ENCODE peak calls at places on chromosomes 4 and X, in six cellular contexts. K, Q, O, N, A and H are unnamed samples.

GRCh38 chr4:168384437-168385141 is 66.0 kb upstream of the DDX60 start:
- DNase-seq in K (no peak), A (peak; percentile 5), O (no peak), N (no peak), Q (no peak), H (no peak)

GRCh38 chrX:130172127-130172834 is 519 bp downstream of the RAB33A start:
- DNase-seq in N (no peak), K (no peak), O (no peak), Q (no peak), A (no peak), H (no peak)

GRCh38 chr4:168388890-168389289 is 70.3 kb upstream of the DDX60 start:
- DNase-seq in Q (no peak), O (no peak), K (no peak), A (no peak), N (no peak), H (no peak)

GRCh38 chrX:4382273-4382672 is 668.8 kb upstream of the PRKX start:
- DNase-seq in N (no peak), K (no peak), A (no peak), O (no peak), Q (peak; percentile 13), H (no peak)

GRCh38 chr4:95417531-95417930 is 131.2 kb downstream of the UNC5C start:
- DNase-seq in Q (no peak), N (no peak), O (no peak), A (no peak), K (no peak), H (no peak)

GRCh38 chr4:86302242-86302641 is 57.6 kb downstream of the MAPK10 start:
- DNase-seq in Q (no peak), N (peak; percentile 3), O (no peak), A (no peak), K (no peak), H (peak; percentile 9)

GRCh38 chr4:8010618-8011017 is 71.0 kb upstream of the AFAP1 start:
- DNase-seq in A (no peak), N (peak; percentile 41), Q (no peak), K (no peak), O (no peak), H (no peak)

GRCh38 chrX:17706676-17707075 is 30.6 kb upstream of the SCML1 start:
- DNase-seq in A (no peak), O (no peak), K (no peak), N (peak; percentile 89), Q (no peak), H (peak; percentile 56)

GRCh38 chr4:85823295-85823694 is 348.3 kb downstream of the ARHGAP24 start:
- DNase-seq in K (no peak), A (no peak), O (peak; percentile 27), N (no peak), Q (no peak), H (no peak)

GRCh38 chrX:123422875-123423274 is 238.8 kb downstream of the GRIA3 start:
- DNase-seq in K (no peak), Q (no peak), N (peak; percentile 1), A (peak; percentile 9), O (no peak), H (no peak)

GRCh38 chrX:97328853-97329252 is 445.1 kb downstream of the RPA4 start:
- DNase-seq in A (no peak), O (no peak), Q (no peak), K (no peak), N (no peak), H (peak; percentile 3)

GRCh38 chrX:39645059-39645895 is 452.5 kb downstream of the BCOR start:
- DNase-seq in N (no peak), O (no peak), A (peak; percentile 20), Q (no peak), K (no peak), H (no peak)

GRCh38 chr4:53500552-53500951 is 90.7 kb downstream of the LNX1 start:
- DNase-seq in O (no peak), Q (no peak), K (no peak), A (no peak), N (no peak), H (no peak)

GRCh38 chr4:76532810-76533209 is 97.8 kb downstream of the SHROOM3 start:
- DNase-seq in N (no peak), K (no peak), A (no peak), Q (no peak), O (no peak), H (no peak)

GRCh38 chr4:111283066-111283677 is 660.3 kb upstream of the PITX2 start:
- DNase-seq in A (peak; percentile 25), Q (peak; percentile 29), O (peak; percentile 65), K (no peak), N (peak; percentile 39), H (peak; percentile 66)

GRCh38 chr4:125187621-125188176 is 127.1 kb upstream of the FAT4 start:
- DNase-seq in K (no peak), A (no peak), Q (no peak), O (no peak), N (no peak), H (no peak)

GRCh38 chrX:18173494-18174180 is 47.0 kb downstream of the BEND2 start:
- DNase-seq in O (no peak), Q (no peak), K (no peak), N (no peak), A (peak; percentile 68), H (no peak)

GRCh38 chrX:56813318-56813837 is 84.3 kb downstream of the NBDY start:
- DNase-seq in A (peak; percentile 6), N (no peak), O (no peak), K (no peak), Q (no peak), H (no peak)

GRCh38 chrX:8244301-8244700 is 73.2 kb upstream of the VCX2 start:
- DNase-seq in N (no peak), Q (no peak), O (no peak), A (no peak), K (no peak), H (no peak)

GRCh38 chrX:8242431-8242830 is 71.4 kb upstream of the VCX2 start:
- DNase-seq in A (no peak), O (no peak), K (no peak), Q (no peak), N (no peak), H (no peak)

GRCh38 chrX:8245411-8245810 is 74.3 kb upstream of the VCX2 start:
- DNase-seq in K (no peak), Q (no peak), A (no peak), N (no peak), O (no peak), H (peak; percentile 40)
- TF ChIP-seq JUND in K (no peak), Q (no peak), A (no peak), N (no peak), O (no peak), H (no peak)

DNA sequence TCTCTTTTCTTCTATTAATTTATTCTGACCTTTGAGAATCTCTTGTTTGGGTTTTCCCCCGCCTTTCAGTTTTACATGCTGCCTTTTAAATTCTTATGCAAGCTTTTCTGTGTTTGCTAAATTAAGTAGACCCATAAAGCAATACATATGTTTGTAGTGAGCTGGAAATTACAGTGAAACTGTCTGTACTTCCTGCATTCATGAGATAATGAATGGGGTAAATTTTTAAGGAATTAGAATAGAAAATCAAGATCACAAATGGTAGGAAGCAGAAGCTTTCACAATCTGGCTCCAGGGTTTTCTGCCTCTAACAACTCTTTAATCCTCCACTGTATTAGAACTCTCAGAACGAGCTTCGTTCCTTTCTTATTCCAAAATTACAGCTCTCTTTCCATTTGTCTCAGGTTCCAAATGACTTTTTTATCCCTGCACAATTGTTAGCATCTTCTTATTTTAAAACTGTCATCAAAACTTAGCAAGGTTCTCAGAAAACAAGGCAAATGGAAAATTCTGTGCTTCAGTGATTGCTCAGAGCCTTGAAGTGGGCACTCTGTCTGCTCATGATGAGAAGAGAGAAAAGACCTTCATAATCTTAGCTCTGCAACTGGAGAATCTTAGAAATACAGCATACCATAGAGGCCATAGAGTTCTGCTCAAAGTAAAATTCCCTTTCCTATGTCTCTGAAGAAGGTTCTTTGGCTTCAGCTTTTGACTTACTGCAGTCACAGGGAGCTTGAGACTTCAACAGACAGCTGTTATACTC is 108.2 kb downstream of the EGF start:
- DNase-seq in A (no peak), O (no peak), K (no peak), Q (no peak), N (no peak), H (no peak)
- TF ChIP-seq JUND in A (no peak), O (no peak), K (no peak), Q (no peak), N (no peak), H (no peak)

GRCh38 chrX:21975827-21976226 is 35.3 kb downstream of the SMS start:
- DNase-seq in N (no peak), K (no peak), A (no peak), Q (no peak), O (no peak), H (peak; percentile 77)
- TF ChIP-seq JUND in N (no peak), K (no peak), A (no peak), Q (no peak), O (no peak), H (no peak)

GRCh38 chrX:70254063-70254400 is 6.0 kb downstream of the P2RY4 start:
- DNase-seq in A (no peak), O (peak; percentile 48), N (peak; percentile 28), Q (no peak), K (no peak), H (no peak)
- TF ChIP-seq JUND in A (no peak), O (peak; percentile 54), N (no peak), Q (no peak), K (no peak), H (no peak)

DNA sequence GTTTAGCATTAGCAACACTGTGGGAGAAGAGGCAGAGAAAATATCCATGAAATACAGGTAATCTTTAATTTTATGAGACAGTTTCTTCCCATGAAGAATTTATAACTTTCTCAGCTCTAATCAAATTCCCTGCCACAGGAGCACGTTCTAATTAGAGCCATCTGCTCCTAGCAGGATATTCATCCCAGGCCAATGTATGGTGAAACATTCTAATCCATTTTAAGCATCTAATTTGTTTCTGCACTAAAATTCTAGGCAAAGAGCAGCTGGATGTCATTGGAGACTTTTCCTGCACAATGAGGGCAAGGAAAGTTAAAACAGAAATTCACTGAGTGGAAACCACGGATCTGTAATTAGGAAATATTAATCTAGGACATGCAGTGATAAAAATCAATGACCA is 107.7 kb upstream of the ZFP42 start:
- DNase-seq in O (no peak), N (no peak), K (no peak), Q (no peak), A (no peak), H (no peak)
- TF ChIP-seq JUND in O (no peak), N (no peak), K (no peak), Q (no peak), A (no peak), H (no peak)

DNA sequence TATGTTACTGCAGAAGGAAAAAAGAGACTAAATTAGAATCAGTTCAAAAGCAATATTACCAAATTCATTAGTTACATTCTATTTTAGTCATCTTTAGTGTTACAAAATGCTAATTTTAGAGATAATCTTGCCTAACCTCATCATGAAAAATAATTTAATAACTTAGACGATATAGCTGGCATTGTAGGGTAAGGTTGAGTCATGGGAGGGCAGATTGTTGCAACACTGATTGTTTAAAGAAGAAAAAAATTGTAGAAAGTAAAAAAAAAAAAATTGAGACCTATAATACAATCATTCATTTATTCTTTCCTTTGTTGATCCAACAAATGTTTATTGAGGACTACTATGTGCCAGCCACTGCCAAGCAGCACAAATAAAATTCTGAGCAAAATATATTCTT is 330.9 kb downstream of the GBA3 start:
- DNase-seq in N (no peak), O (no peak), K (no peak), A (no peak), Q (no peak), H (no peak)
- TF ChIP-seq JUND in N (no peak), O (no peak), K (no peak), A (no peak), Q (no peak), H (no peak)

GRCh38 chrX:111649641-111650040 is 31.3 kb upstream of the ALG13 start:
- DNase-seq in N (no peak), O (no peak), A (no peak), K (no peak), Q (no peak), H (no peak)

GRCh38 chrX:111648802-111649201 is 32.2 kb upstream of the ALG13 start:
- DNase-seq in K (no peak), N (no peak), A (no peak), O (no peak), Q (no peak), H (no peak)

GRCh38 chrX:111652719-111653118 is 28.3 kb upstream of the ALG13 start:
- DNase-seq in A (no peak), N (no peak), Q (no peak), O (no peak), K (no peak), H (no peak)
- TF ChIP-seq JUND in A (no peak), N (no peak), Q (no peak), O (no peak), K (no peak), H (no peak)